ENCODE peak calls at places on chromosomes 12 and 14, in seven cellular contexts. M, I, Z, G, S, L and W are unnamed samples.

GRCh38 chr14:69574266-69574953 is at the start of gene CCDC177:
- DNase-seq in M (peak; percentile 46), I (no peak), Z (peak; percentile 66), G (peak; percentile 65), S (peak; percentile 53), L (peak; percentile 83), W (no peak)

GRCh38 chr12:64824500-64825142 is at the start of gene TBC1D30:
- DNase-seq in M (peak; percentile 12), I (no peak), Z (peak; percentile 80), G (peak; percentile 43), S (no peak), L (peak; percentile 45), W (no peak)

GRCh38 chr12:2785017-2785416 is 9.8 kb upstream of the FKBP4 start:
- DNase-seq in M (no peak), I (no peak), Z (no peak), G (no peak), S (no peak), L (no peak), W (no peak)

GRCh38 chr14:91406982-91407381 is 10.6 kb downstream of the CCDC88C start:
- DNase-seq in M (no peak), I (no peak), Z (no peak), G (no peak), S (no peak), L (no peak), W (no peak)

GRCh38 chr12:41485203-41485602 is 297.1 kb downstream of the PDZRN4 start:
- DNase-seq in M (no peak), I (no peak), Z (no peak), G (no peak), S (no peak), L (no peak), W (no peak)

GRCh38 chr12:49537709-49538601 is 875 bp upstream of the KCNH3 start:
- DNase-seq in M (no peak), I (no peak), Z (no peak), G (no peak), S (no peak), L (no peak), W (no peak)

GRCh38 chr12:6959376-6960290 is 8.5 kb downstream of the PTPN6 start:
- DNase-seq in M (no peak), I (no peak), Z (no peak), G (no peak), S (no peak), L (no peak), W (no peak)

GRCh38 chr12:113788020-113788856 is 177.9 kb downstream of the RBM19 start:
- DNase-seq in M (peak; percentile 39), I (no peak), Z (no peak), G (no peak), S (peak; percentile 48), L (no peak), W (no peak)

GRCh38 chr14:52951730-52952481 is 1.1 kb upstream of the FERMT2 start:
- DNase-seq in M (peak; percentile 86), I (no peak), Z (no peak), G (peak; percentile 33), S (peak; percentile 78), L (peak; percentile 31), W (no peak)

GRCh38 chr14:78709795-78710569 is 539.8 kb downstream of the NRXN3 start:
- DNase-seq in M (no peak), I (no peak), Z (no peak), G (no peak), S (peak; percentile 24), L (no peak), W (no peak)

GRCh38 chr12:71967176-71967575 is 28.5 kb downstream of the TPH2 start:
- DNase-seq in M (no peak), I (no peak), Z (no peak), G (no peak), S (no peak), L (no peak), W (no peak)

GRCh38 chr12:105166736-105167135 is 59.2 kb downstream of the WASHC4 start:
- DNase-seq in M (no peak), I (no peak), Z (no peak), G (no peak), S (no peak), L (no peak), W (no peak)

GRCh38 chr14:38855513-38855912 is 247.5 kb downstream of the SEC23A start:
- DNase-seq in M (no peak), I (no peak), Z (no peak), G (no peak), S (no peak), L (no peak), W (no peak)

GRCh38 chr12:42119085-42119633 is 25.5 kb downstream of the GXYLT1 start:
- DNase-seq in M (peak; percentile 81), I (no peak), Z (no peak), G (no peak), S (no peak), L (no peak), W (no peak)

GRCh38 chr12:122001379-122002209 is 20.1 kb upstream of the BCL7A start:
- DNase-seq in M (no peak), I (no peak), Z (no peak), G (no peak), S (no peak), L (no peak), W (no peak)

GRCh38 chr14:47278233-47278842 is 397.1 kb downstream of the MDGA2 start:
- DNase-seq in M (peak; percentile 28), I (no peak), Z (no peak), G (peak; percentile 14), S (peak; percentile 78), L (peak; percentile 25), W (no peak)

GRCh38 chr12:69284131-69284530 is 44.8 kb downstream of the CPSF6 start:
- DNase-seq in M (peak; percentile 77), I (peak; percentile 38), Z (peak; percentile 61), G (peak; percentile 84), S (peak; percentile 64), L (peak; percentile 14), W (peak; percentile 11)

GRCh38 chr12:14836336-14837210 is 6.8 kb downstream of the ART4 start:
- DNase-seq in M (peak; percentile 82), I (no peak), Z (no peak), G (no peak), S (peak; percentile 51), L (no peak), W (no peak)

GRCh38 chr14:36939265-36939664 is 233.1 kb downstream of the SLC25A21 start:
- DNase-seq in M (no peak), I (no peak), Z (no peak), G (no peak), S (no peak), L (no peak), W (no peak)

GRCh38 chr14:99624971-99625370 is 20.0 kb upstream of the HHIPL1 start:
- DNase-seq in M (no peak), I (no peak), Z (no peak), G (no peak), S (no peak), L (no peak), W (no peak)